ENCODE peak calls at places on chromosomes 13 and 19, in eight cellular contexts. V is heart left ventricle, L is K562, C is IMR-90, R is upper lobe of left lung, X is tibial nerve, B is esophagus squamous epithelium, E is vagina. U is an unnamed sample.

GRCh38 chr19:37869766-37870340 is 36.5 kb downstream of the WDR87 start:
- DNase-seq in R (no peak), L (no peak), E (no peak), V (no peak), B (no peak), C (no peak), X (no peak), U (no peak)

GRCh38 chr13:46756977-46757376 is 40.0 kb downstream of the ESD start:
- DNase-seq in X (no peak), E (no peak), C (peak; percentile 48), L (no peak), B (no peak), V (no peak), R (no peak), U (no peak)

GRCh38 chr19:46745521-46746280 is at the start of gene FKRP:
- DNase-seq in R (no peak), X (no peak), L (peak; percentile 87), B (no peak), E (no peak), C (no peak), V (peak; percentile 52), U (no peak)

GRCh38 chr19:12783849-12784393 is 7.4 kb upstream of the JUNB start:
- DNase-seq in L (peak; percentile 38), X (no peak), B (no peak), C (no peak), V (peak; percentile 82), E (no peak), R (peak; percentile 90), U (peak; percentile 73)

GRCh38 chr19:38838986-38839761 is 7.6 kb upstream of the ECH1 start:
- DNase-seq in L (peak; percentile 10), C (no peak), X (no peak), E (no peak), B (no peak), V (no peak), R (no peak), U (no peak)

GRCh38 chr19:29872224-29872731 is 60.5 kb downstream of the CCNE1 start:
- DNase-seq in R (no peak), X (no peak), L (peak; percentile 48), B (no peak), C (no peak), E (no peak), V (no peak), U (no peak)

GRCh38 chr19:50659318-50660082 is 10.3 kb downstream of the C19orf81 start:
- DNase-seq in L (no peak), B (no peak), X (no peak), R (no peak), E (no peak), C (no peak), V (no peak), U (no peak)

GRCh38 chr19:46828484-46828883 is 22.2 kb downstream of the AP2S1 start:
- DNase-seq in R (no peak), E (no peak), L (no peak), V (no peak), C (peak; percentile 75), B (no peak), X (no peak), U (no peak)

GRCh38 chr19:14505488-14506239 is 9.7 kb upstream of the GIPC1 start:
- DNase-seq in B (no peak), E (no peak), C (peak; percentile 76), V (no peak), R (peak; percentile 83), X (no peak), L (peak; percentile 87), U (no peak)

GRCh38 chr13:84399320-84400085 is 517.2 kb upstream of the SLITRK1 start:
- DNase-seq in C (no peak), E (no peak), B (no peak), V (no peak), L (no peak), R (no peak), X (no peak), U (no peak)

GRCh38 chr19:15280048-15280725 is 47.9 kb upstream of the EPHX3 start:
- DNase-seq in R (peak; percentile 47), E (no peak), C (peak; percentile 71), X (no peak), L (no peak), V (no peak), B (no peak), U (no peak)

DNA sequence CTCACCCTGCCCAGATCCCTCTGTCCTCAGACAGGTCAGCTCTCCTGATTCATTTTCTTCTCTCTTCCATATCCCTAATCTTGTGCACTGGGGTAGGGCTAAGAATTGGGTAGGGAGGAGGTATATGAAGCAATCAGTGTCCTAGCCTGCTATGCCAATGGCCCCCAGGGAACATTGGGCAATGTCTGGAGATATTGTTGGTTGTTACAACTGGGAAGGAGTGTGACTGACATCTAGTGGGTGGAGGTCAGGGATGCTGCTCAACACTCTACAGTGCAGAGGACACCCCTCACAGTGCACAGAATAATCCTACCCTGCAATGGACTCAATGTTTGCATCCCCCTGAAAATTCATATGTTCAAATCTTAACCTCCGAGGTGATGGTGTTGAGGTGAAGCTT is 57.5 kb downstream of the CPAMD8 start:
- DNase-seq in X (peak; percentile 22), B (no peak), R (peak; percentile 40), V (no peak), C (no peak), E (no peak), L (no peak), U (no peak)
- H3K4me1 ChIP-seq in X (no peaks in the 10 kb centered on the region), B (no peaks in the 10 kb centered on the region), R (no peaks in the 10 kb centered on the region), V (no peaks in the 10 kb centered on the region), C (no peaks in the 10 kb centered on the region), E (no peaks in the 10 kb centered on the region), L (no peaks in the 10 kb centered on the region), U (no peaks in the 10 kb centered on the region)

GRCh38 chr19:44093931-44094765 is at the start of gene ZNF224:
- DNase-seq in E (no peak), B (peak; percentile 51), V (peak; percentile 93), L (peak; percentile 89), C (peak; percentile 90), R (peak; percentile 94), X (peak; percentile 85), U (peak; percentile 95)
- TF ChIP-seq POLR2A in E (no peak), B (no peak), V (no peak), L (peak; percentile 74), C (peak; percentile 55), R (no peak), X (no peak), U (peak; percentile 22)

GRCh38 chr19:18090545-18091216 is 3.9 kb upstream of the IL12RB1 start:
- DNase-seq in C (peak; percentile 28), X (no peak), V (no peak), R (peak; percentile 66), E (no peak), L (no peak), B (no peak), U (no peak)
- H3K36me3 ChIP-seq in C (no peaks in the 10 kb centered on the region), X (no peaks in the 10 kb centered on the region), V (no peaks in the 10 kb centered on the region), R (no peaks in the 10 kb centered on the region), E (no peaks in the 10 kb centered on the region), L (no peaks in the 10 kb centered on the region), B (no peaks in the 10 kb centered on the region), U (no peaks in the 10 kb centered on the region)

GRCh38 chr19:17303940-17304267 is 679 bp upstream of the ABHD8 start:
- DNase-seq in C (no peak), R (peak; percentile 67), E (no peak), X (no peak), V (no peak), L (no peak), B (no peak), U (no peak)

GRCh38 chr19:17305517-17306284 is at the start of gene MRPL34:
- DNase-seq in E (peak; percentile 99), X (peak; percentile 82), B (peak; percentile 95), R (peak; percentile 99), L (peak; percentile 75), V (peak; percentile 93), C (peak; percentile 99), U (peak; percentile 99)

GRCh38 chr19:17304386-17305047 is 1.2 kb upstream of the MRPL34 start:
- DNase-seq in X (no peak), R (peak; percentile 64), E (no peak), B (no peak), V (no peak), C (no peak), L (no peak), U (no peak)

GRCh38 chr19:17306285-17306714 is 628 bp downstream of the MRPL34 start:
- DNase-seq in E (no peak), C (no peak), V (no peak), L (no peak), R (no peak), X (no peak), B (no peak), U (no peak)

DNA sequence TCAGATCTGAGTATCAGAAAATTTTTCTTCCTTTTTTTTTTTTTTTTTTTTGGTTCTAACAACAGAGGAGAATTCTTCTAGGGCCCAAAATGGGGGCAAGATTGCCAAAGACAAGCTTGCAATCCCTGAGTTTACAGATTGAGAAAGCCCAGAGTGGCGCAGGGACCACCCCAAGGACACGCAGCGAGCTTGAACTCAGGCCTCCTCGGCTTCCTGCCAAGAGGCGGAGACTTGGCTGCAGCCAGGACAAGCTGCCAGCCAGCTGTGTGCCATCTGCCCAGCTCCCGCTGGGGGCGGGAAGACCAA is 508 bp upstream of the MRPL34 start:
- DNase-seq in X (peak; percentile 80), R (no peak), C (no peak), L (no peak), E (no peak), V (no peak), B (no peak), U (no peak)
- H3K4me1 ChIP-seq in X (peaks cover 39% of the 10 kb centered on the region), R (peaks cover 49% of the 10 kb centered on the region), C (peaks cover 8% of the 10 kb centered on the region), L (peaks cover 26% of the 10 kb centered on the region), E (peaks cover 56% of the 10 kb centered on the region), V (peaks cover 36% of the 10 kb centered on the region), B (peaks cover 43% of the 10 kb centered on the region), U (peaks cover 34% of the 10 kb centered on the region)

GRCh38 chr19:868458-869244 is 9.2 kb downstream of the CFD start:
- DNase-seq in V (no peak), L (no peak), B (no peak), X (no peak), E (no peak), R (no peak), C (no peak), U (no peak)
- TF ChIP-seq POLR2A in V (no peak), L (peak; percentile 67), B (no peak), X (no peak), E (no peak), R (no peak), C (no peak), U (no peak)

U was measured in right lobe of liver.